ENCODE peak calls at places on chromosomes 16 and 17, in ten cellular contexts. One of them, this sample, is unnamed. For H3K27me3, the result is how much of the 10 kb centered on the place peaks cover.

GRCh38 chr17:2239882-2240430 is 63.6 kb downstream of the SMG6 start:
- DNase-seq in AG04450: peak
- DNase-seq in CD8-positive, alpha-beta T cell: no peak
- DNase-seq in ascending aorta: no peak
- DNase-seq in cardiac muscle cell: no peak
- DNase-seq in endothelial cell of umbilical vein: peak
- DNase-seq in heart left ventricle: peak
- DNase-seq in small intestine: no peak
- DNase-seq in body of pancreas: peak
- DNase-seq in HCT116: no peak
- DNase-seq in this sample: no peak

GRCh38 chr17:51434434-51435170 is 174.3 kb downstream of the UTP18 start:
- DNase-seq in AG04450: no peak
- DNase-seq in CD8-positive, alpha-beta T cell: no peak
- DNase-seq in ascending aorta: no peak
- DNase-seq in cardiac muscle cell: no peak
- DNase-seq in endothelial cell of umbilical vein: no peak
- DNase-seq in heart left ventricle: no peak
- DNase-seq in small intestine: no peak
- DNase-seq in body of pancreas: no peak
- DNase-seq in HCT116: peak
- DNase-seq in this sample: peak

GRCh38 chr16:84775262-84775810 is 44.4 kb upstream of the CRISPLD2 start:
- DNase-seq in AG04450: no peak
- DNase-seq in CD8-positive, alpha-beta T cell: no peak
- DNase-seq in ascending aorta: no peak
- DNase-seq in cardiac muscle cell: no peak
- DNase-seq in endothelial cell of umbilical vein: no peak
- DNase-seq in heart left ventricle: no peak
- DNase-seq in small intestine: no peak
- DNase-seq in body of pancreas: no peak
- DNase-seq in HCT116: no peak
- DNase-seq in this sample: no peak

GRCh38 chr17:82333279-82334171 is at the start of gene SECTM1:
- DNase-seq in AG04450: no peak
- DNase-seq in CD8-positive, alpha-beta T cell: peak
- DNase-seq in ascending aorta: no peak
- DNase-seq in cardiac muscle cell: no peak
- DNase-seq in endothelial cell of umbilical vein: no peak
- DNase-seq in heart left ventricle: peak
- DNase-seq in small intestine: peak
- DNase-seq in body of pancreas: peak
- DNase-seq in HCT116: no peak
- DNase-seq in this sample: no peak

GRCh38 chr17:81541123-81541522 is 11.0 kb downstream of the FAAP100 start:
- DNase-seq in AG04450: no peak
- DNase-seq in CD8-positive, alpha-beta T cell: no peak
- DNase-seq in ascending aorta: no peak
- DNase-seq in cardiac muscle cell: no peak
- DNase-seq in endothelial cell of umbilical vein: no peak
- DNase-seq in heart left ventricle: peak
- DNase-seq in small intestine: no peak
- DNase-seq in body of pancreas: peak
- DNase-seq in HCT116: no peak
- DNase-seq in this sample: no peak

GRCh38 chr17:42937712-42938596 is 26.3 kb downstream of the AARSD1 start:
- DNase-seq in AG04450: no peak
- DNase-seq in CD8-positive, alpha-beta T cell: peak
- DNase-seq in ascending aorta: no peak
- DNase-seq in cardiac muscle cell: peak
- DNase-seq in endothelial cell of umbilical vein: peak
- DNase-seq in heart left ventricle: peak
- DNase-seq in small intestine: peak
- DNase-seq in body of pancreas: peak
- DNase-seq in HCT116: peak
- DNase-seq in this sample: peak

GRCh38 chr17:3773966-3774365 is 27.0 kb downstream of the ITGAE start:
- DNase-seq in AG04450: no peak
- DNase-seq in CD8-positive, alpha-beta T cell: no peak
- DNase-seq in ascending aorta: no peak
- DNase-seq in cardiac muscle cell: no peak
- DNase-seq in endothelial cell of umbilical vein: no peak
- DNase-seq in heart left ventricle: no peak
- DNase-seq in small intestine: no peak
- DNase-seq in body of pancreas: no peak
- DNase-seq in HCT116: no peak
- DNase-seq in this sample: no peak

GRCh38 chr16:23847938-23848337 is 12.2 kb downstream of the PRKCB start:
- DNase-seq in AG04450: no peak
- DNase-seq in CD8-positive, alpha-beta T cell: peak
- DNase-seq in ascending aorta: no peak
- DNase-seq in cardiac muscle cell: no peak
- DNase-seq in endothelial cell of umbilical vein: no peak
- DNase-seq in heart left ventricle: no peak
- DNase-seq in small intestine: peak
- DNase-seq in body of pancreas: no peak
- DNase-seq in HCT116: no peak
- DNase-seq in this sample: no peak

GRCh38 chr16:58155839-58156238 is 26.7 kb upstream of the CFAP20 start:
- DNase-seq in AG04450: no peak
- DNase-seq in CD8-positive, alpha-beta T cell: no peak
- DNase-seq in ascending aorta: no peak
- DNase-seq in cardiac muscle cell: no peak
- DNase-seq in endothelial cell of umbilical vein: no peak
- DNase-seq in heart left ventricle: no peak
- DNase-seq in small intestine: no peak
- DNase-seq in body of pancreas: no peak
- DNase-seq in HCT116: no peak
- DNase-seq in this sample: no peak

GRCh38 chr16:89190150-89190958 is 10.0 kb downstream of the SLC22A31 start:
- DNase-seq in AG04450: no peak
- DNase-seq in CD8-positive, alpha-beta T cell: no peak
- DNase-seq in ascending aorta: no peak
- DNase-seq in cardiac muscle cell: no peak
- DNase-seq in endothelial cell of umbilical vein: no peak
- DNase-seq in heart left ventricle: peak
- DNase-seq in small intestine: no peak
- DNase-seq in body of pancreas: no peak
- DNase-seq in HCT116: no peak
- DNase-seq in this sample: no peak

GRCh38 chr17:81049973-81050551 is 15.1 kb downstream of the BAIAP2 start:
- DNase-seq in AG04450: no peak
- DNase-seq in CD8-positive, alpha-beta T cell: no peak
- DNase-seq in ascending aorta: no peak
- DNase-seq in cardiac muscle cell: no peak
- DNase-seq in endothelial cell of umbilical vein: no peak
- DNase-seq in heart left ventricle: no peak
- DNase-seq in small intestine: peak
- DNase-seq in body of pancreas: peak
- DNase-seq in HCT116: peak
- DNase-seq in this sample: no peak

GRCh38 chr17:29451338-29451737 is 61.2 kb downstream of the TAOK1 start:
- DNase-seq in AG04450: no peak
- DNase-seq in CD8-positive, alpha-beta T cell: no peak
- DNase-seq in ascending aorta: no peak
- DNase-seq in cardiac muscle cell: no peak
- DNase-seq in endothelial cell of umbilical vein: no peak
- DNase-seq in heart left ventricle: no peak
- DNase-seq in small intestine: no peak
- DNase-seq in body of pancreas: no peak
- DNase-seq in HCT116: no peak
- DNase-seq in this sample: no peak

GRCh38 chr17:58302919-58303551 is 22.3 kb upstream of the MPO start:
- DNase-seq in AG04450: no peak
- DNase-seq in CD8-positive, alpha-beta T cell: no peak
- DNase-seq in ascending aorta: no peak
- DNase-seq in cardiac muscle cell: no peak
- DNase-seq in endothelial cell of umbilical vein: no peak
- DNase-seq in heart left ventricle: no peak
- DNase-seq in small intestine: no peak
- DNase-seq in body of pancreas: no peak
- DNase-seq in HCT116: no peak
- DNase-seq in this sample: no peak

GRCh38 chr17:49365667-49366066 is 3.6 kb upstream of the ZNF652 start:
- DNase-seq in AG04450: no peak
- DNase-seq in CD8-positive, alpha-beta T cell: peak
- DNase-seq in ascending aorta: no peak
- DNase-seq in cardiac muscle cell: peak
- DNase-seq in endothelial cell of umbilical vein: no peak
- DNase-seq in heart left ventricle: peak
- DNase-seq in small intestine: peak
- DNase-seq in body of pancreas: peak
- DNase-seq in HCT116: peak
- DNase-seq in this sample: no peak

GRCh38 chr17:2053380-2054261 is 1.3 kb upstream of the HIC1 start:
- DNase-seq in AG04450: no peak
- DNase-seq in CD8-positive, alpha-beta T cell: peak
- DNase-seq in ascending aorta: no peak
- DNase-seq in cardiac muscle cell: peak
- DNase-seq in endothelial cell of umbilical vein: peak
- DNase-seq in heart left ventricle: peak
- DNase-seq in small intestine: no peak
- DNase-seq in body of pancreas: peak
- DNase-seq in HCT116: no peak
- DNase-seq in this sample: no peak

GRCh38 chr17:19311421-19312215 is 50.9 kb downstream of the B9D1 start:
- DNase-seq in AG04450: no peak
- DNase-seq in CD8-positive, alpha-beta T cell: no peak
- DNase-seq in ascending aorta: no peak
- DNase-seq in cardiac muscle cell: no peak
- DNase-seq in endothelial cell of umbilical vein: peak
- DNase-seq in heart left ventricle: peak
- DNase-seq in small intestine: no peak
- DNase-seq in body of pancreas: no peak
- DNase-seq in HCT116: no peak
- DNase-seq in this sample: no peak

DNA sequence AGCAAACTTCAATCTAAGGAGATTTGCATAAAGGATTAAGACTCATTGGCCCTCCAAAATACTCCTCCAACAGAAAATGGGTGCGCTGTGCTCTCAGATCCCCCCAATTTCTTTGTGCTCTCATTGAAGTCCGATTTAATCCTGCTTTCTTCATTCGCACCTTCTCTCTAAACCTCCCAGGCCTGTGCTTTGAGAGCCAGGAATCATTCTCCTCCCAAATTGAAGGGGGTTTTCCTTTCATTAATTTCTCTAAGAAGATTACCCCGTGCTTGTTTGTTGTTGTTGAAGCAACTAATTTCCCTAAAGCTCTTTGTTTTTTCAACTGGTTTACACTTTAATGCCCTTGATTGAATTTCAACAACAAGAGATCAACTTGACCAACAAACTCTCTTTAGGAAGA is 304.2 kb upstream of the IRX3 start:
- DNase-seq in AG04450: no peak
- DNase-seq in CD8-positive, alpha-beta T cell: no peak
- DNase-seq in ascending aorta: no peak
- DNase-seq in cardiac muscle cell: no peak
- DNase-seq in endothelial cell of umbilical vein: no peak
- DNase-seq in heart left ventricle: no peak
- DNase-seq in small intestine: no peak
- DNase-seq in body of pancreas: no peak
- DNase-seq in HCT116: no peak
- DNase-seq in this sample: no peak
- H3K27me3 ChIP-seq in AG04450: under half
- H3K27me3 ChIP-seq in CD8-positive, alpha-beta T cell: under half
- H3K27me3 ChIP-seq in ascending aorta: under half
- H3K27me3 ChIP-seq in cardiac muscle cell: under half
- H3K27me3 ChIP-seq in endothelial cell of umbilical vein: under half
- H3K27me3 ChIP-seq in heart left ventricle: under half
- H3K27me3 ChIP-seq in small intestine: under half
- H3K27me3 ChIP-seq in body of pancreas: under half
- H3K27me3 ChIP-seq in HCT116: under half
- H3K27me3 ChIP-seq in this sample: under half

GRCh38 chr16:69424935-69425784 is 741 bp downstream of the CYB5B start:
- DNase-seq in AG04450: no peak
- DNase-seq in CD8-positive, alpha-beta T cell: no peak
- DNase-seq in ascending aorta: no peak
- DNase-seq in cardiac muscle cell: no peak
- DNase-seq in endothelial cell of umbilical vein: no peak
- DNase-seq in heart left ventricle: no peak
- DNase-seq in small intestine: peak
- DNase-seq in body of pancreas: no peak
- DNase-seq in HCT116: no peak
- DNase-seq in this sample: peak
- H3K27ac ChIP-seq in AG04450: peak
- H3K27ac ChIP-seq in CD8-positive, alpha-beta T cell: peak
- H3K27ac ChIP-seq in ascending aorta: peak
- H3K27ac ChIP-seq in cardiac muscle cell: peak
- H3K27ac ChIP-seq in endothelial cell of umbilical vein: peak
- H3K27ac ChIP-seq in heart left ventricle: peak
- H3K27ac ChIP-seq in small intestine: peak
- H3K27ac ChIP-seq in body of pancreas: peak
- H3K27ac ChIP-seq in HCT116: peak
- H3K27ac ChIP-seq in this sample: peak

DNA sequence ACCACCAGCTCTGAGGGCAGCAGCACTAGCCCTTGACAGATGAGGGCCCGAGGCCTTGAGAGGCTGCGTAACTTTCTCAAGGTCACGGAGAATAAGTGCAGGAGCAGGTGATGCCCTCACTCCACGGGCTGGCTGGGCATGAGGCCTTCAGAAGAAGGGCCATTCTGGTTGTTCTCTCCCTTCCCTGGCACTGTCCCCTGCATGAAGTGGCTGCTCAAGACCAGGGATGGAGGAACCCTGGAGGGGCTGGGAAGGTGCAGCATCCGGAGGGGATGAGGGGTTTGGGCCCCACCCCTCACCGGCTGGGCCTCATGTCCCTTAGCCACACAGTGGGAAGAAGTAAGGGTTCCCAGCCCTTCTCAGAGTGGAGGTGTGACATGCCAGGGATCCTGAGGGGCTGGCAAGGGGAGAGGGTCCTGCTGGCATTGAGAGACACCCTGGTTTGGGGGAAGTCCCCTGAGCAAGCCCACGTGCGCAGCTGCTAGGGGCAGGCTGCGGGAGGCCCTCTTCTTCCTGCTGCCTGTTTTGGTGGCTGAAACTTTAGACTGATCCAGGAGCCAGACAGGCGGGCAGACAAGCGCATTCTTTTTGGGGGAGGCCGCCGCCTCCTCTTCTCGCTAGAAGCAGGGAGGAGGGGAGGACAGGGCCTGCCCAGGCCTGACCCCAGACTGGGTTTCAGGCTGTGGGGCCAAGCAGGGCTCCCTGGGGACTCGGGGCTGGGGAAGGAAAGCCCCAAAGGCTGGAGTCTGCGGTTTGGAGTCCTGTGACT is 74.0 kb downstream of the N4BP1 start:
- DNase-seq in AG04450: no peak
- DNase-seq in CD8-positive, alpha-beta T cell: no peak
- DNase-seq in ascending aorta: no peak
- DNase-seq in cardiac muscle cell: no peak
- DNase-seq in endothelial cell of umbilical vein: no peak
- DNase-seq in heart left ventricle: peak
- DNase-seq in small intestine: no peak
- DNase-seq in body of pancreas: peak
- DNase-seq in HCT116: no peak
- DNase-seq in this sample: peak
- H3K4me3 ChIP-seq in AG04450: no peak
- H3K4me3 ChIP-seq in CD8-positive, alpha-beta T cell: no peak
- H3K4me3 ChIP-seq in ascending aorta: no peak
- H3K4me3 ChIP-seq in cardiac muscle cell: no peak
- H3K4me3 ChIP-seq in endothelial cell of umbilical vein: no peak
- H3K4me3 ChIP-seq in heart left ventricle: peak
- H3K4me3 ChIP-seq in small intestine: no peak
- H3K4me3 ChIP-seq in body of pancreas: no peak
- H3K4me3 ChIP-seq in HCT116: no peak
- H3K4me3 ChIP-seq in this sample: no peak

GRCh38 chr17:39596543-39597267 is 11.0 kb downstream of the NEUROD2 start:
- DNase-seq in AG04450: no peak
- DNase-seq in CD8-positive, alpha-beta T cell: no peak
- DNase-seq in ascending aorta: no peak
- DNase-seq in cardiac muscle cell: no peak
- DNase-seq in endothelial cell of umbilical vein: no peak
- DNase-seq in heart left ventricle: no peak
- DNase-seq in small intestine: no peak
- DNase-seq in body of pancreas: no peak
- DNase-seq in HCT116: no peak
- DNase-seq in this sample: no peak
- H3K27me3 ChIP-seq in AG04450: half or more
- H3K27me3 ChIP-seq in CD8-positive, alpha-beta T cell: under half
- H3K27me3 ChIP-seq in ascending aorta: under half
- H3K27me3 ChIP-seq in cardiac muscle cell: half or more
- H3K27me3 ChIP-seq in endothelial cell of umbilical vein: half or more
- H3K27me3 ChIP-seq in heart left ventricle: half or more
- H3K27me3 ChIP-seq in small intestine: under half
- H3K27me3 ChIP-seq in body of pancreas: under half
- H3K27me3 ChIP-seq in HCT116: half or more
- H3K27me3 ChIP-seq in this sample: under half